ENCODE peak calls at places on chromosomes 2 and 18, in eight cellular contexts. G, K, A, P, U, D, Y and C are unnamed samples.

GRCh38 chr2:62597323-62597722 is 91.3 kb upstream of the TMEM17 start:
- DNase-seq in G (peak; percentile 55), K (peak; percentile 97), A (no peak), P (no peak), U (no peak), D (no peak), Y (peak; percentile 25), C (no peak)

GRCh38 chr2:143175435-143175834 is 46.2 kb downstream of the ARHGAP15 start:
- DNase-seq in G (no peak), K (no peak), A (no peak), P (no peak), U (no peak), D (peak; percentile 20), Y (no peak), C (no peak)

GRCh38 chr2:237498341-237498740 is 11.3 kb downstream of the MLPH start:
- DNase-seq in G (no peak), K (peak; percentile 65), A (no peak), P (peak; percentile 61), U (no peak), D (no peak), Y (no peak), C (no peak)

GRCh38 chr18:70500748-70501147 is 211.9 kb downstream of the SOCS6 start:
- DNase-seq in G (no peak), K (no peak), A (no peak), P (no peak), U (no peak), D (no peak), Y (no peak), C (no peak)

GRCh38 chr2:239249781-239250180 is 151.0 kb downstream of the HDAC4 start:
- DNase-seq in G (no peak), K (peak; percentile 73), A (no peak), P (no peak), U (no peak), D (no peak), Y (no peak), C (no peak)

GRCh38 chr18:59547691-59548182 is 149.5 kb downstream of the CCBE1 start:
- DNase-seq in G (peak; percentile 74), K (peak; percentile 92), A (peak; percentile 45), P (no peak), U (no peak), D (no peak), Y (peak; percentile 23), C (no peak)

GRCh38 chr2:218400930-218401833 is 1.5 kb downstream of the CTDSP1 start:
- DNase-seq in G (no peak), K (no peak), A (no peak), P (peak; percentile 81), U (peak; percentile 44), D (no peak), Y (no peak), C (no peak)

GRCh38 chr18:77191241-77191751 is 58.4 kb upstream of the GALR1 start:
- DNase-seq in G (no peak), K (peak; percentile 84), A (no peak), P (no peak), U (no peak), D (no peak), Y (no peak), C (no peak)

GRCh38 chr2:240922234-240922981 is 16.3 kb downstream of the CROCC2 start:
- DNase-seq in G (no peak), K (no peak), A (peak; percentile 9), P (no peak), U (peak; percentile 2), D (no peak), Y (peak; percentile 3), C (no peak)

GRCh38 chr2:45258251-45258775 is 249.1 kb upstream of the SIX2 start:
- DNase-seq in G (no peak), K (no peak), A (no peak), P (no peak), U (no peak), D (no peak), Y (no peak), C (no peak)

GRCh38 chr2:181317511-181317910 is 139.7 kb upstream of the ITGA4 start:
- DNase-seq in G (peak; percentile 43), K (no peak), A (no peak), P (no peak), U (no peak), D (no peak), Y (no peak), C (no peak)

GRCh38 chr2:144474017-144474416 is 45.9 kb downstream of the ZEB2 start:
- DNase-seq in G (no peak), K (no peak), A (no peak), P (no peak), U (no peak), D (no peak), Y (no peak), C (no peak)

GRCh38 chr18:62279561-62279960 is 45.5 kb upstream of the TNFRSF11A start:
- DNase-seq in G (no peak), K (no peak), A (no peak), P (no peak), U (no peak), D (no peak), Y (no peak), C (no peak)

GRCh38 chr2:58131191-58132011 is 84.8 kb downstream of the VRK2 start:
- DNase-seq in G (no peak), K (peak; percentile 35), A (no peak), P (no peak), U (peak; percentile 13), D (no peak), Y (peak; percentile 25), C (no peak)

GRCh38 chr2:41170589-41170988 is 718.7 kb upstream of the SLC8A1 start:
- DNase-seq in G (no peak), K (no peak), A (no peak), P (no peak), U (no peak), D (no peak), Y (no peak), C (no peak)

GRCh38 chr2:24822049-24822706 is 29.0 kb downstream of the CENPO start:
- DNase-seq in G (no peak), K (no peak), A (no peak), P (no peak), U (no peak), D (no peak), Y (no peak), C (no peak)

GRCh38 chr18:55001625-55002024 is 42.4 kb upstream of the CCDC68 start:
- DNase-seq in G (no peak), K (no peak), A (no peak), P (no peak), U (no peak), D (no peak), Y (no peak), C (no peak)

GRCh38 chr2:239601201-239601851 is 200.5 kb upstream of the HDAC4 start:
- DNase-seq in G (no peak), K (no peak), A (no peak), P (no peak), U (no peak), D (no peak), Y (no peak), C (no peak)

GRCh38 chr2:145854039-145854755 is 1334.3 kb upstream of the ZEB2 start:
- DNase-seq in G (no peak), K (no peak), A (no peak), P (no peak), U (no peak), D (no peak), Y (no peak), C (no peak)

GRCh38 chr2:85579266-85579935 is 2.0 kb downstream of the VAMP8 start:
- DNase-seq in G (no peak), K (no peak), A (no peak), P (no peak), U (no peak), D (no peak), Y (no peak), C (no peak)

GRCh38 chr2:37781028-37781427 is 109.6 kb upstream of the CDC42EP3 start:
- DNase-seq in G (no peak), K (peak; percentile 77), A (no peak), P (no peak), U (no peak), D (no peak), Y (no peak), C (no peak)

GRCh38 chr2:112020561-112020960 is 34.5 kb upstream of the TMEM87B start:
- DNase-seq in G (no peak), K (no peak), A (no peak), P (no peak), U (no peak), D (no peak), Y (no peak), C (no peak)
- TF ChIP-seq CTCF in G (no peak), K (peak; percentile 12), A (no peak), P (no peak), U (peak; percentile 10), D (no peak), Y (no peak), C (no peak)

DNA sequence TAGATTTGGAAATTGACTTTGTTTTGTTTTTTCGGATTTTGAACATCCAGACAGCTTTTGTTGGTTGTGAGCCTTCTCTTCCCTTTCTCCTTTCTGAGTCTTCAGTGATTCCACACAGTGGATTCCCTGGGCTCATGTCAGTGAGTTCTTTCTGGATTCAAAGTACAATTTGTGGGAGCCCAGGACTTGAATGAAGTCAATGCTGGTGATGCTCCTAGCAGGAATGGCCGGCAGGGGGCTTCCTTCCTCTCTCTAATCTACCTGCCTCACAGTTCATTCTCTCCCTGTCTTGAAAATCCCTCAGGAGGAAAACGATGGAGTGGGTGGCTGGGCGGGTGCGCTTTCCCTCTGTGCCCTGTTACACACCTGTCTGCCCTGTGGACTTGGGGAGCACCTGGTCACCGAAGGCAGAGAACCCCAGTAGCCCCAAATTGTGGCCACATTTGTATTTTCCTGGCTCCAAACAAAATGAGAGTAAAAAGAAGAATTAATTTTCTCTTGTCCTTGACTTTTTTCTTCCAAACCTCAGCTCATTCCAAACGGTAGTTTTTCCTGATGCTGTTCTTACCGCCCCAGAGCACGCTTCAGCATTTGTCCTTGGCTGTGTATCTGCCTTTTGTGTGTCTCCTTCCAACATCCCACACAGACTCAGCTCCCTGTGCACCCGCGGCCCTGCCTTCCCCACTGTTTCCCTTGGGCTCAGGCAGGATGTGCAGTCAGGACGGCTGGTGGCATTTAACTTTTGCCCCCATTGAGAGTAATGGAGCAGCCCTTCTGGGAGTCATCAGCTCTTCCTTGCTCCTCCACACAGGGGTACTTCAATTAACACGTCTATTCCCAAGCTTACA is 86.6 kb downstream of the MARCO start:
- DNase-seq in G (peak; percentile 5), K (peak; percentile 17), A (no peak), P (peak; percentile 75), U (peak; percentile 51), D (no peak), Y (no peak), C (peak; percentile 47)
- TF ChIP-seq CTCF in G (peak; percentile 70), K (peak; percentile 58), A (no peak), P (peak; percentile 44), U (peak; percentile 54), D (no peak), Y (no peak), C (no peak)

DNA sequence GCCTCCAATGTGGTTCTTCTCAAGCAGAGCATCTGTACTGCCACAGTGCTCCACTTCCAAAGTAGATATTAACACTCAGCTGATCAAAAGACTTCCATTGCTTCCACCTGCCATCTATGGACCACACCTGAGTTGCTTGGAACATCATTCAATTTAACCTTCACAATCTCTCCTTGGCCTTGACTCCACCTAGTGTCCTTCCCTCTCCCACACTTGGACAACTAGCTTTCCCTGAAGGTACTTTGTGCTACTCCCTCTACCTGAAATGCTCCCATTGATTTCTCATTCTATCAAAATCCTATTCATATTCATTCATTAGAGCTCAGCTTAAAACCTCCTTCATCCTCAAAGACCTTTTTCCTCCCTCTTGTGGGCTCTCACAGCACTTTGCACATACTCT is 48.7 kb downstream of the SOWAHC start:
- DNase-seq in G (no peak), K (no peak), A (no peak), P (no peak), U (no peak), D (no peak), Y (no peak), C (no peak)
- TF ChIP-seq CTCF in G (peak; percentile 3), K (no peak), A (peak; percentile 41), P (peak; percentile 21), U (no peak), D (no peak), Y (no peak), C (no peak)

GRCh38 chr18:3450358-3451107 is 561 bp downstream of the TGIF1 start:
- DNase-seq in G (no peak), K (peak; percentile 78), A (peak; percentile 68), P (peak; percentile 87), U (peak; percentile 59), D (peak; percentile 90), Y (peak; percentile 72), C (peak; percentile 38)
- TF ChIP-seq CTCF in G (no peak), K (no peak), A (no peak), P (no peak), U (no peak), D (no peak), Y (peak; percentile 22), C (no peak)